ENCODE peak calls at places on chromosomes 2 and 18, in nine cellular contexts. D is right cardiac atrium, O is left lung, I is astrocyte, S is breast epithelium, L is HL-60, C is uterus, G is fibroblast of lung, H is psoas muscle. Z is an unnamed sample.

GRCh38 chr2:15939854-15940660 is at the start of gene MYCN:
- DNase-seq in D (peak), G (no peak), C (peak), S (peak), H (peak), O (no peak), L (peak), I (peak), Z (peak)

GRCh38 chr2:64745562-64745961 is 91.8 kb upstream of the SERTAD2 start:
- DNase-seq in G (no peak), C (no peak), H (no peak), S (no peak), I (no peak), D (no peak), L (no peak), O (no peak), Z (no peak)

GRCh38 chr2:173760553-173760952 is 204.6 kb downstream of the SP3 start:
- DNase-seq in O (no peak), G (peak), I (peak), C (no peak), L (no peak), S (no peak), D (no peak), H (no peak), Z (no peak)

GRCh38 chr2:68739261-68740183 is 4.9 kb downstream of the ARHGAP25 start:
- DNase-seq in H (no peak), I (no peak), C (no peak), G (no peak), L (no peak), O (no peak), D (no peak), S (no peak), Z (peak)

GRCh38 chr18:55224086-55224625 is 264.9 kb upstream of the CCDC68 start:
- DNase-seq in H (no peak), O (no peak), C (no peak), G (peak), L (no peak), I (no peak), D (no peak), S (no peak), Z (no peak)

GRCh38 chr18:21481739-21482138 is 118.8 kb downstream of the ESCO1 start:
- DNase-seq in S (no peak), L (no peak), O (no peak), G (no peak), D (no peak), I (no peak), C (no peak), H (no peak), Z (no peak)

GRCh38 chr2:74939919-74940812 is 18.3 kb upstream of the POLE4 start:
- DNase-seq in D (no peak), G (no peak), L (no peak), I (no peak), O (no peak), C (no peak), S (no peak), H (no peak), Z (no peak)

GRCh38 chr2:149040451-149040850 is 2.0 kb downstream of the LYPD6B start:
- DNase-seq in C (no peak), H (no peak), G (no peak), I (no peak), O (no peak), L (no peak), S (no peak), D (no peak), Z (no peak)

GRCh38 chr2:165115258-165115657 is 88.6 kb downstream of the SCN3A start:
- DNase-seq in L (no peak), I (no peak), G (no peak), S (no peak), D (no peak), C (no peak), H (no peak), O (no peak), Z (no peak)

GRCh38 chr2:107698861-107699260 is 127.8 kb upstream of the RGPD4 start:
- DNase-seq in G (no peak), C (no peak), D (no peak), L (no peak), S (no peak), I (no peak), O (no peak), H (no peak), Z (no peak)

GRCh38 chr18:25067291-25068050 is 284.5 kb downstream of the ZNF521 start:
- DNase-seq in S (no peak), I (peak), H (no peak), O (no peak), L (no peak), G (peak), D (no peak), C (no peak), Z (no peak)

GRCh38 chr2:217835931-217836881 is 166.6 kb downstream of the TNS1 start:
- DNase-seq in S (no peak), I (peak), O (no peak), C (peak), L (peak), H (peak), G (peak), D (peak), Z (no peak)

GRCh38 chr18:31685097-31686082 is 1.0 kb upstream of the B4GALT6 start:
- DNase-seq in L (peak), H (peak), S (peak), C (peak), I (peak), G (peak), D (peak), O (peak), Z (peak)

GRCh38 chr18:37861981-37862380 is 296.4 kb upstream of the CELF4 start:
- DNase-seq in I (no peak), H (no peak), S (no peak), C (no peak), O (no peak), G (no peak), D (no peak), L (no peak), Z (no peak)

GRCh38 chr18:6879508-6880195 is 150.1 kb downstream of the ARHGAP28 start:
- DNase-seq in O (no peak), I (no peak), G (no peak), D (no peak), S (no peak), H (no peak), L (no peak), C (no peak), Z (no peak)

GRCh38 chr2:231364961-231365810 is 30.3 kb upstream of the B3GNT7 start:
- DNase-seq in D (no peak), O (peak), G (peak), I (peak), H (no peak), C (no peak), L (no peak), S (peak), Z (peak)

GRCh38 chr2:68730828-68731227 is 3.8 kb upstream of the ARHGAP25 start:
- DNase-seq in S (no peak), O (no peak), C (no peak), I (peak), H (no peak), L (no peak), G (peak), D (no peak), Z (peak)

GRCh38 chr2:208183937-208184336 is 5.9 kb downstream of the C2orf80 start:
- DNase-seq in S (no peak), L (no peak), H (no peak), D (no peak), I (no peak), C (no peak), O (no peak), G (no peak), Z (no peak)

GRCh38 chr2:71101656-71102055 is 28.4 kb downstream of the MCEE start:
- DNase-seq in H (no peak), O (no peak), D (no peak), L (no peak), S (no peak), G (peak), I (peak), C (no peak), Z (peak)

GRCh38 chr18:48514786-48515185 is 24.0 kb upstream of the CTIF start:
- DNase-seq in H (no peak), O (no peak), C (no peak), L (no peak), G (no peak), S (no peak), I (no peak), D (no peak), Z (no peak)

GRCh38 chr2:46446871-46447568 is 32.3 kb upstream of the TMEM247 start:
- DNase-seq in C (no peak), L (no peak), O (no peak), D (no peak), G (no peak), I (no peak), S (no peak), H (no peak), Z (no peak)

GRCh38 chr2:69753659-69754350 is 11.9 kb downstream of the ANXA4 start:
- DNase-seq in D (no peak), L (no peak), G (no peak), I (no peak), C (no peak), H (no peak), O (no peak), S (no peak), Z (no peak)

GRCh38 chr2:36484454-36484853 is 113.5 kb downstream of the FEZ2 start:
- DNase-seq in S (no peak), L (no peak), I (no peak), G (no peak), O (no peak), H (no peak), D (no peak), C (no peak), Z (no peak)

GRCh38 chr2:209321076-209321475 is 102.8 kb upstream of the MAP2 start:
- DNase-seq in C (no peak), I (peak), H (no peak), D (no peak), L (no peak), O (no peak), G (peak), S (no peak), Z (no peak)

GRCh38 chr2:147368306-147368705 is 476.5 kb upstream of the ACVR2A start:
- DNase-seq in D (no peak), I (no peak), H (no peak), G (no peak), C (no peak), S (no peak), L (no peak), O (no peak), Z (no peak)

GRCh38 chr2:124286089-124286783 is 261.1 kb downstream of the CNTNAP5 start:
- DNase-seq in G (no peak), S (no peak), O (no peak), L (no peak), C (no peak), I (no peak), H (no peak), D (no peak), Z (peak)

GRCh38 chr2:50126845-50127244 is 905.1 kb downstream of the NRXN1 start:
- DNase-seq in O (no peak), L (no peak), C (no peak), H (no peak), I (no peak), S (peak), D (no peak), G (no peak), Z (no peak)

GRCh38 chr2:121096611-121097010 is 188.4 kb downstream of the TFCP2L1 start:
- DNase-seq in S (no peak), C (no peak), I (no peak), H (no peak), O (no peak), G (no peak), D (no peak), L (no peak), Z (no peak)

GRCh38 chr2:33064349-33064801 is 117.6 kb downstream of the LTBP1 start:
- DNase-seq in D (no peak), C (no peak), L (no peak), G (peak), I (peak), S (no peak), O (no peak), H (no peak), Z (no peak)

GRCh38 chr2:143684731-143685364 is 555.6 kb downstream of the ARHGAP15 start:
- DNase-seq in O (no peak), S (no peak), C (no peak), L (no peak), H (no peak), I (no peak), D (no peak), G (no peak), Z (peak)

GRCh38 chr2:127175821-127176354 is 44.2 kb downstream of the CYP27C1 start:
- DNase-seq in G (no peak), H (no peak), D (no peak), L (no peak), O (no peak), S (no peak), I (no peak), C (peak), Z (no peak)

DNA sequence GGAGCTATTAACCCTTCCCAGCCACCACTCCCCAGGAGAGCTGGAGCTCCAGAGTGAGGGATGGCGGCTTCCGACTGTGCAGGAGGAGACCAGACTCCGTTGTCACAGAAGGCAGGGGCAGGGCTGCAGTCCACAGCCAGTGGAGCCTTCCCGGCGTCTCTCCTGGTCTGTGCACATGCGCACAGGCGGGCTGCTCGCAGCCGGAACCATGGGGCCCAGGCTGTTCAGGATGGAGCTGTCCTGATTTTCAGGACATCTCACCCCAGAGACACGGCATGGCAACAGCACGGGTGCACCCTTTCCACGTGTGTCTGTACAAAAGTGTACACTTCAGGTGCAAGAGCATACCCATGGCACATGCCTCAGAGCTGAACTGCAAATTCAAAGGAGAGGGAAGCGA is 28.8 kb downstream of the EIPR1 start:
- DNase-seq in G (no peak), H (no peak), D (no peak), L (no peak), C (no peak), S (no peak), I (no peak), O (no peak), Z (no peak)
- H3K4me3 ChIP-seq in G (no peak), H (no peak), D (no peak), L (no peak), C (no peak), S (peak), I (no peak), O (no peak), Z (no peak)

DNA sequence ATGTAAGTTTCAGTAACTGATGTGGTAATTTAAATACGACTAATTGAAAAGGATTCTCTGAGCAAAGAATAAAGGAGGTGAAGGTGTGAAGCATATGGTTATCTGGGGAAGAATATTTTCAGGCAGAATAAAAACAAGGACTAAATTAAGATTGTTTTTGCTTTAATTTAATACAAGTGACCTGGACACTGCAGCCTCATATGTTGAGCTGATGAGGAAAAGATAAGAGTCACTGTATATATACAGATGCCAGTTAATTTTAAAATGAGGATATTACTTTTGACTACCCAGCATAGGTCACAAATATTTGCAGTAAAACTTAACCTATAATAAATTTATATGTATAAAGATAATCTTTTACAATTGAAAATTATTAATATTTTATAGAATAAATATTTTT is 47.8 kb upstream of the LRP1B start:
- DNase-seq in S (no peak), O (no peak), I (no peak), H (no peak), D (no peak), C (no peak), L (no peak), G (no peak), Z (no peak)
- H3K27ac ChIP-seq in S (no peak), O (no peak), I (no peak), H (no peak), D (no peak), C (no peak), L (no peak), G (no peak), Z (no peak)

GRCh38 chr18:76656925-76657324 is 161.9 kb upstream of the ZNF516 start:
- DNase-seq in C (no peak), L (no peak), D (no peak), S (no peak), O (no peak), G (no peak), H (no peak), I (no peak), Z (no peak)
- H3K4me3 ChIP-seq in C (no peak), L (no peak), D (no peak), S (no peak), O (no peak), G (no peak), H (no peak), I (no peak), Z (no peak)

DNA sequence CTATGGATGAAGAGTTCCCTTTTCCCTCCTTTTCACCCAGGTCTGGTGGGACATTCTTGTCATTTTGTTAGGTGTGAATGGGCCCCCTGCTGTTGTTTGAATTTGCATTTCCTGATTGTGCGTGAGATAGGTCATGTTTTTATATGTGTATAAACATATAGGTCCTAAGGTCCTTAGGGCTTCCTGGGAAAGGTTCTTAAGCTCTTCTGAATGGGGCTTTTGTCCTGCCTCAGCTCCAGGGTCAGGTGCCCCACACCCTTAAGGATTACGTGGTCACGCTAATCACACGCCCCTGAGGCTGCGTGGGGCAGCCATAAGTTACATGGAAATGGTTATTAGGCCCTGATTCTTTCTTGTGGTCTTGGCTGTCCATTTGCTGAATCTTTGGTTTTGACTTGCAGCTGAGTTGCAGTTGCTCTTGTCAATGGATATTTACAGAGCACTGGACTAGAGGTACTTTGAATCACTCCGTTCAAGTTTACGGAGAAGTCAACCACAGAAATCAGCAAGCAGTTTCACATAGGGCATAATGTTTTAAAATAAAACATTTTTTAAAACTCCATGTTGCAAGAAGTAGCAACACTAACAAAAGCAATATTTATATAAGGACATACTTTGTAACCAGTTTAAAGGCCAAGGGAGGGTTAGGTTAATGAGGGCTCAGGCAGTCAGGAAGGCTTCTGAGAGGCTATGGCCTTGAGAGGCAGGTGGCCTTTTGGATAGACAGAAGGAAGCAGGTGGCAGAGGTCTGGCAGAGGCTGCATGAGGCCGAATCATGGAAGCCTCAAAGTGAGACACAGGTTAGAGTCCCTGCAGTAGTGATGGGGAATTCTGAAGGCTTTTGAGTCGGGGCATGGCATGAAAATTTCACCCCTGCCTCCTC is 24.2 kb downstream of the LIPG start:
- DNase-seq in H (no peak), C (no peak), I (no peak), L (no peak), O (no peak), G (no peak), D (no peak), S (no peak), Z (peak)
- H3K27ac ChIP-seq in H (no peak), C (no peak), I (no peak), L (no peak), O (no peak), G (no peak), D (no peak), S (no peak), Z (peak)

DNA sequence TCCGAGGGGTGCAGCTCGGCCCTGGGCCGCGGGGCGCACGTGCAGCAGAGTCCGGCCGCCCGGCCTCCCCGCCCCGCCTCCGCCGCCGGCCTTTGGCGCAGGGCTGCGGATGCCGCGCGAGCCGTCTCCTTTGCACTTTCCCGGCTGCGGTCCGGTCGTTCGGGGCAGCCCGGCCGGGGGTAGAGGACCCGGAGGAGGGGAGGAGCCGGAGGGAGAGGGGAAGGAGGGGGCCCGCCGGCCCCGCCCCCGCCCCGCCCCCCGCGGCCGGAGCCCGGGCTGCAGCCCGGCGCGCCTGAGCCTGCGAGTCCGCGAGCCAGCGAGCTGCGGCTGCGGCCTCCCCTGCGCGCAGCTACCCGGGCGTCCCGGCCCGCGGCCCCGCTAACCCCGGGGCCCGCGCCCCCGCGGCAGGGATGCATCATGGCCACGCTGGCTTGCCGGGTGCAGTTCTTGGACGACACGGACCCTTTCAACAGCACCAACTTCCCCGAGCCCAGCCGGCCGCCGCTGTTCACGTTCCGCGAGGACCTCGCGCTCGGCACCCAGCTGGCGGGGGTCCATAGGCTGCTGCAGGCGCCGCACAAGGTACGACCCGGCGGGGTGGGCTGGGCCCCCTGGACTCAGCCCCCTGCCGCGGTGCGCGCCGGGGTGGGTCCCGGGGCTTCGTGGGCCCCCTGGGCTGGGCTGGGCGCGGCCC is at the start of gene FHOD3:
- DNase-seq in C (peak), G (peak), L (no peak), I (peak), O (peak), S (no peak), D (peak), H (peak), Z (peak)
- H3K4me3 ChIP-seq in C (peak), G (peak), L (peak), I (peak), O (peak), S (peak), D (peak), H (peak), Z (peak)

GRCh38 chr2:136383161-136383560 is 265.2 kb upstream of the CXCR4 start:
- DNase-seq in G (no peak), C (no peak), I (no peak), S (no peak), O (no peak), D (no peak), H (no peak), L (no peak), Z (peak)
- H3K27ac ChIP-seq in G (no peak), C (no peak), I (no peak), S (no peak), O (no peak), D (no peak), H (no peak), L (peak), Z (peak)

GRCh38 chr18:36672437-36673344 is 156.1 kb downstream of the TPGS2 start:
- DNase-seq in L (no peak), I (peak), S (no peak), C (no peak), H (peak), D (peak), G (peak), O (peak), Z (no peak)
- H3K4me3 ChIP-seq in L (no peak), I (no peak), S (peak), C (no peak), H (peak), D (peak), G (peak), O (no peak), Z (no peak)

Z was measured in SJCRH30.